ENCODE peak calls at places on chromosomes 12 and 14, in five cellular contexts. M is omental fat pad, Y is activated T-cell treated with anti-CD3 and anti-CD28 coated beads for 24 hours, Q is T follicular helper cell, J is AG08396. I is an unnamed sample.
A peak's percentile ranks its signal among the peaks of the same experiment; 100 is the strongest.

GRCh38 chr12:3236345-3237153 is 159.4 kb downstream of the TSPAN9 start:
- DNase-seq in M (no peak), Y (peak; percentile 4), Q (no peak), J (peak; percentile 79), I (no peak)

GRCh38 chr14:63926641-63927040 is 73.8 kb downstream of the SYNE2 start:
- DNase-seq in M (no peak), Y (no peak), Q (no peak), J (no peak), I (no peak)

GRCh38 chr12:27474344-27474743 is 27.8 kb downstream of the SMCO2 start:
- DNase-seq in M (no peak), Y (no peak), Q (no peak), J (peak; percentile 59), I (no peak)

GRCh38 chr12:112182499-112182898 is 57.1 kb downstream of the TRAFD1 start:
- DNase-seq in M (no peak), Y (no peak), Q (no peak), J (peak; percentile 53), I (no peak)

GRCh38 chr12:40717576-40717975 is 25.3 kb downstream of the CNTN1 start:
- DNase-seq in M (no peak), Y (no peak), Q (no peak), J (no peak), I (no peak)

GRCh38 chr14:20836668-20837338 is 34.2 kb upstream of the RNASE1 start:
- DNase-seq in M (no peak), Y (no peak), Q (no peak), J (peak; percentile 29), I (no peak)

GRCh38 chr12:75666126-75666979 is 154.9 kb upstream of the KRR1 start:
- DNase-seq in M (no peak), Y (no peak), Q (no peak), J (peak; percentile 20), I (no peak)

GRCh38 chr12:83156800-83157199 is 470.1 kb downstream of the TMTC2 start:
- DNase-seq in M (no peak), Y (no peak), Q (no peak), J (no peak), I (no peak)

GRCh38 chr12:20370841-20371240 is 2.5 kb downstream of the PDE3A start:
- DNase-seq in M (no peak), Y (no peak), Q (no peak), J (no peak), I (no peak)

GRCh38 chr12:97026901-97027300 is 119.8 kb downstream of the NEDD1 start:
- DNase-seq in M (no peak), Y (no peak), Q (no peak), J (no peak), I (no peak)

GRCh38 chr14:51676549-51676948 is 24.8 kb downstream of the FRMD6 start:
- DNase-seq in M (no peak), Y (no peak), Q (no peak), J (no peak), I (no peak)

GRCh38 chr14:100714205-100714781 is 12.4 kb upstream of the DLK1 start:
- DNase-seq in M (no peak), Y (no peak), Q (no peak), J (no peak), I (no peak)

GRCh38 chr14:40847496-40847895 is 759.2 kb upstream of the LRFN5 start:
- DNase-seq in M (no peak), Y (no peak), Q (no peak), J (no peak), I (no peak)

GRCh38 chr12:127267128-127267527 is 999.8 kb upstream of the TMEM132C start:
- DNase-seq in M (no peak), Y (no peak), Q (no peak), J (no peak), I (no peak)

GRCh38 chr12:5138845-5139244 is 95.2 kb downstream of the KCNA5 start:
- DNase-seq in M (no peak), Y (no peak), Q (no peak), J (peak; percentile 14), I (no peak)

GRCh38 chr14:69333791-69334337 is 64.2 kb downstream of the ERH start:
- DNase-seq in M (no peak), Y (no peak), Q (no peak), J (no peak), I (no peak)

GRCh38 chr12:63900922-63901793 is 56.7 kb downstream of the SRGAP1 start:
- DNase-seq in M (no peak), Y (no peak), Q (no peak), J (no peak), I (no peak)

GRCh38 chr12:64099430-64099829 is 122.7 kb downstream of the KICS2 start:
- DNase-seq in M (no peak), Y (no peak), Q (no peak), J (peak; percentile 79), I (no peak)

GRCh38 chr12:30458453-30458852 is 237.2 kb downstream of the IPO8 start:
- DNase-seq in M (no peak), Y (no peak), Q (no peak), J (no peak), I (no peak)

GRCh38 chr12:27463826-27464554 is 17.5 kb downstream of the SMCO2 start:
- DNase-seq in M (no peak), Y (no peak), Q (no peak), J (peak; percentile 56), I (no peak)

GRCh38 chr14:87013583-87013982 is 979.4 kb downstream of the GALC start:
- DNase-seq in M (no peak), Y (no peak), Q (no peak), J (peak; percentile 30), I (no peak)

GRCh38 chr12:71415336-71416231 is 24.0 kb upstream of the LGR5 start:
- DNase-seq in M (no peak), Y (peak; percentile 27), Q (no peak), J (peak; percentile 67), I (no peak)

GRCh38 chr14:69049675-69050074 is 70.6 kb upstream of the ACTN1 start:
- DNase-seq in M (no peak), Y (no peak), Q (no peak), J (peak; percentile 61), I (no peak)

GRCh38 chr14:49687942-49688700 is at the start of gene POLE2:
- DNase-seq in M (no peak), Y (peak; percentile 75), Q (peak; percentile 42), J (peak; percentile 86), I (peak; percentile 85)

GRCh38 chr12:52235822-52236291 is 2.8 kb downstream of the KRT7 start:
- DNase-seq in M (peak; percentile 16), Y (no peak), Q (no peak), J (no peak), I (no peak)

GRCh38 chr14:84857129-84857528 is 672.8 kb upstream of the FLRT2 start:
- DNase-seq in M (no peak), Y (no peak), Q (no peak), J (no peak), I (no peak)

GRCh38 chr14:101009531-101009930 is 106.0 kb upstream of the RTL1 start:
- DNase-seq in M (no peak), Y (no peak), Q (no peak), J (peak; percentile 1), I (no peak)

GRCh38 chr12:13371797-13372196 is 175.3 kb downstream of the EMP1 start:
- DNase-seq in M (no peak), Y (no peak), Q (no peak), J (no peak), I (no peak)

GRCh38 chr14:35085441-35085840 is 36.3 kb downstream of the PPP2R3C start:
- DNase-seq in M (no peak), Y (no peak), Q (no peak), J (no peak), I (no peak)